ENCODE peak calls at places on chromosome 1, in six cellular contexts. T is left ventricle myocardium inferior, X is nephron progenitor cell, M is fibroblast of villous mesenchyme, O is GM13976, R is mammary epithelial cell. V is an unnamed sample.

GRCh38 chr1:2952992-2953391 is 68.3 kb upstream of the ACTRT2 start:
- DNase-seq in T (no peak), X (no peak), R (no peak), O (no peak), M (no peak), V (no peak)

GRCh38 chr1:225440380-225440957 is 12.6 kb upstream of the LBR start:
- DNase-seq in M (no peak), O (no peak), R (no peak), T (no peak), X (no peak), V (no peak)

GRCh38 chr1:91693542-91693941 is 192.4 kb downstream of the TGFBR3 start:
- DNase-seq in O (no peak), M (no peak), R (no peak), X (no peak), T (peak), V (no peak)

GRCh38 chr1:243645281-243645680 is 204.8 kb downstream of the AKT3 start:
- DNase-seq in T (no peak), X (no peak), M (no peak), R (no peak), O (no peak), V (no peak)

GRCh38 chr1:86068126-86068805 is 88.3 kb downstream of the COL24A1 start:
- DNase-seq in T (no peak), R (no peak), M (no peak), X (no peak), O (no peak), V (no peak)

GRCh38 chr1:199336745-199337640 is 690.5 kb upstream of the NR5A2 start:
- DNase-seq in M (no peak), R (no peak), X (no peak), O (no peak), T (no peak), V (no peak)

GRCh38 chr1:171335964-171336363 is 22.0 kb downstream of the FMO4 start:
- DNase-seq in R (no peak), X (no peak), M (no peak), O (no peak), T (no peak), V (no peak)

GRCh38 chr1:2539312-2539907 is 9.3 kb upstream of the HES5 start:
- DNase-seq in O (no peak), R (no peak), X (no peak), T (no peak), M (no peak), V (peak)

GRCh38 chr1:209150114-209150513 is 433.4 kb upstream of the CAMK1G start:
- DNase-seq in X (peak), O (no peak), T (no peak), M (peak), R (peak), V (peak)

GRCh38 chr1:94974824-94975223 is 47.9 kb upstream of the CNN3 start:
- DNase-seq in T (no peak), M (no peak), R (peak), X (no peak), O (no peak), V (no peak)

GRCh38 chr1:207240325-207241095 is 81.0 kb upstream of the CD55 start:
- DNase-seq in R (peak), M (peak), T (no peak), O (no peak), X (no peak), V (no peak)

GRCh38 chr1:182761396-182762395 is 27.9 kb upstream of the NPL start:
- DNase-seq in X (no peak), R (peak), O (no peak), T (no peak), M (peak), V (no peak)

GRCh38 chr1:172588296-172589291 is 55.6 kb downstream of the SUCO start:
- DNase-seq in R (peak), M (peak), T (no peak), O (no peak), X (no peak), V (no peak)

GRCh38 chr1:222618880-222619321 is 1.0 kb downstream of the MIA3 start:
- DNase-seq in T (peak), O (peak), R (peak), X (peak), M (peak), V (peak)

GRCh38 chr1:154117642-154118041 is 37.2 kb downstream of the NUP210L start:
- DNase-seq in R (no peak), X (no peak), M (no peak), T (no peak), O (no peak), V (no peak)
- TF ChIP-seq CTCF in R (no peak), X (no peak), M (no peak), T (no peak), O (no peak), V (peak)

DNA sequence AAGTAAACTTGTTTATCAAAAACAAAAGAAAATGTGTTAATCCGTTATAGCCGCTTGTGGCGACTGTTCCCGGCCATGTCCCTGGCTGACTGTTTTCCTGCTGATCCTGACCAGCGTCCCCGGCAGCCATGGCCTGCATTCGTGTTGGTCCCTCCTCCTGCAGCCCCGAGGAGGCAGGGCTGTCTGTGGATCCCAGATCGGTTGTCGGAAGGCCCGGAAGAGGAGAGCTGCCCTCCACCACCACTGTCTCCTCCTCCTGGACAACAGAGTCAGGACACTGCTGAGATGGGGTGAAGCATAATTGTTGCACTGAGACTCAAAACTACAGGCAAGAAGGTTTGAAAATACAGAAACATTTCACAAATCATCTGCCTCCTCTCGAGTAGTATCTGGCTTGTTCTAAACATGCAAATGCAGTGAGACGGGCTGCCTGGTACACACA is 3.6 kb upstream of the MXRA8 start:
- DNase-seq in X (peak), O (no peak), R (no peak), M (peak), T (peak), V (no peak)
- TF ChIP-seq CTCF in X (no peak), O (no peak), R (peak), M (peak), T (peak), V (no peak)

DNA sequence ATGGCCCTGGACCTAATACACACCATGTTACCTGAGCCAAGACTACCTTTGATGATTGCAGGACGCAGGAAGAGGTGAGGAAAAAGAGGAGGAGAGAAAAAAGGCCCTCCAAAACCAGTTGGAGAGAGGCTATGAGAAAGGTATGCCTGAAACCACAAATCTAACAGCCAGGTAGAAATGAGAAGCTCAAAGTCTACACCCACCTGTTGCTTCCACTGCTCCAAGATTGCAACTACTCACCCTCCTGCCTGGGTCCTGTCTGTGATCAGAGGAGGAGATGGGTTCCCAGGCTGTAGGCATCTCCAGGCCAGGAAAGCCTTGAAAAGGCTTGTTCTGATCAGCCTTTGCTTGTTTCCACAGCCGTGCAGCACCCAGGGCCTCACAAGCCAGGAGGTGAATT is 307.8 kb upstream of the USP24 start:
- DNase-seq in T (no peak), R (no peak), M (no peak), X (no peak), O (no peak), V (no peak)
- TF ChIP-seq CTCF in T (no peak), R (no peak), M (no peak), X (no peak), O (no peak), V (no peak)

GRCh38 chr1:157505481-157506272 is 46.6 kb downstream of the FCRL5 start:
- DNase-seq in R (peak), M (peak), X (peak), T (no peak), O (peak), V (peak)
- TF ChIP-seq CTCF in R (peak), M (peak), X (peak), T (peak), O (peak), V (peak)

DNA sequence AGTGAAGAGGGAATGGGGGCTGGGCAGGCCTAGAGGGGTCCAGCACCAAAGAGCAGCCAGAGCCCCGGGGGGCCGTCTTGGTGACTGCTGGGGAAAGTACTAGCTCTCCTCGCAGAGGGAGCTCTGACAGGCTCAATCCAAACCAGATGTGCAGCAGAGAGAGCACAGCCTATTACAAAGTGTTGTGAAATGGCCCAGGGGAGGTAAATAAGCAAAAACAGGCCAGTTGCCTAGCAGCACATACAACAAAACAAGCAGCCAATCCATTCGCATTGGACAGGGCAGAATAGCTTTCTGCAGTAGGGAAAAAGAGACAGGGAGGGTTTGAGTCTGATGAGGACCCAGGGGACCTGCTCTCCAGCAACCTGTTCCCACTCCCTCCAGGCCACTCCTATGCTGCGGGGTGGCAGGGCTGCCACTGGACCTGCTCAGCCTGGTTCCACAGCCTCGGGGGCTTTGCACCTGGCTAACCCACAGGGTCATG is 239.6 kb upstream of the FGGY start:
- DNase-seq in X (peak), T (peak), O (no peak), R (peak), M (peak), V (peak)
- TF ChIP-seq CTCF in X (no peak), T (peak), O (no peak), R (peak), M (no peak), V (no peak)